ENCODE peak calls at places on chromosomes 11 and 22, in eight cellular contexts. U is neural crest cell, H is MCF 10A, V is lung, T is fibroblast of lung, Y is A549, J is stomach, K is neural progenitor cell. C is an unnamed sample.

GRCh38 chr11:115185931-115186330 is 318.3 kb downstream of the CADM1 start:
- DNase-seq in V (no peak), H (no peak), U (no peak), Y (no peak), T (no peak), K (no peak), J (no peak), C (no peak)

GRCh38 chr11:122036022-122036421 is 80.0 kb downstream of the BLID start:
- DNase-seq in T (peak), Y (no peak), J (no peak), K (no peak), U (no peak), H (no peak), V (no peak), C (no peak)

GRCh38 chr11:118870396-118871343 is 13.0 kb upstream of the CXCR5 start:
- DNase-seq in K (peak), T (peak), H (no peak), J (no peak), V (peak), U (peak), Y (no peak), C (peak)

GRCh38 chr11:3195251-3196160 is 23.1 kb downstream of the MRGPRG start:
- DNase-seq in V (no peak), K (no peak), J (no peak), Y (no peak), T (peak), H (peak), U (no peak), C (peak)

GRCh38 chr11:35584321-35584720 is 33.9 kb upstream of the FJX1 start:
- DNase-seq in K (no peak), Y (no peak), J (no peak), U (no peak), V (no peak), H (peak), T (peak), C (no peak)

GRCh38 chr11:96122601-96123044 is 198.7 kb upstream of the MTMR2 start:
- DNase-seq in H (peak), U (no peak), V (no peak), T (peak), Y (no peak), K (no peak), J (no peak), C (no peak)

GRCh38 chr11:79198203-79198897 is 242.5 kb downstream of the TENM4 start:
- DNase-seq in V (no peak), U (no peak), K (no peak), T (no peak), J (no peak), H (no peak), Y (no peak), C (no peak)

GRCh38 chr11:83677730-83678129 is 391.6 kb upstream of the CCDC90B start:
- DNase-seq in J (no peak), V (no peak), H (no peak), U (no peak), Y (no peak), T (no peak), K (no peak), C (no peak)

GRCh38 chr11:117856252-117856651 is 20.2 kb downstream of the FXYD6 start:
- DNase-seq in V (no peak), K (no peak), U (no peak), H (no peak), J (peak), T (no peak), Y (no peak), C (no peak)

GRCh38 chr11:47176328-47177228 is at the start of gene ARFGAP2:
- DNase-seq in V (peak), H (peak), J (peak), Y (peak), K (peak), T (peak), U (peak), C (peak)

GRCh38 chr11:129836979-129837378 is 21.3 kb downstream of the TMEM45B start:
- DNase-seq in H (no peak), V (no peak), J (no peak), Y (no peak), T (no peak), U (no peak), K (no peak), C (no peak)

GRCh38 chr11:70530010-70530409 is 131.7 kb downstream of the CTTN start:
- DNase-seq in H (no peak), J (no peak), T (no peak), Y (no peak), K (no peak), V (no peak), U (no peak), C (no peak)

GRCh38 chr11:103830205-103830604 is 206.2 kb upstream of the DDI1 start:
- DNase-seq in H (no peak), U (no peak), K (no peak), V (no peak), T (no peak), Y (no peak), J (no peak), C (no peak)

GRCh38 chr11:19905280-19905853 is 192.7 kb downstream of the NAV2 start:
- DNase-seq in U (no peak), J (no peak), V (no peak), K (peak), Y (peak), T (peak), H (peak), C (peak)

GRCh38 chr11:8079111-8079675 is 1.8 kb upstream of the TUB start:
- DNase-seq in H (no peak), Y (no peak), T (no peak), U (no peak), V (no peak), K (no peak), J (no peak), C (no peak)

GRCh38 chr22:22075382-22076163 is 93.0 kb upstream of the TOP3B start:
- DNase-seq in V (no peak), T (no peak), Y (no peak), H (no peak), J (no peak), K (no peak), U (no peak), C (no peak)

GRCh38 chr11:27720277-27720830 is 20.1 kb upstream of the BDNF start:
- DNase-seq in U (peak), H (peak), J (no peak), Y (peak), T (peak), V (no peak), K (peak), C (peak)

GRCh38 chr22:20183823-20184222 is 33.0 kb upstream of the CCDC188 start:
- DNase-seq in U (no peak), K (no peak), V (no peak), J (no peak), Y (no peak), H (no peak), T (no peak), C (no peak)

GRCh38 chr11:3857628-3858027 is 2.2 kb downstream of the STIM1 start:
- DNase-seq in T (no peak), H (no peak), U (no peak), K (no peak), V (no peak), Y (no peak), J (no peak), C (no peak)

GRCh38 chr11:11081273-11081672 is 223.4 kb upstream of the ZBED5 start:
- DNase-seq in Y (no peak), K (no peak), T (no peak), H (no peak), U (no peak), V (no peak), J (no peak), C (peak)

GRCh38 chr11:129846508-129847335 is 31.1 kb downstream of the TMEM45B start:
- DNase-seq in V (no peak), J (no peak), H (peak), T (peak), U (no peak), K (no peak), Y (no peak), C (no peak)

GRCh38 chr22:45878051-45878764 is 98.8 kb downstream of the WNT7B start:
- DNase-seq in T (no peak), K (peak), Y (no peak), V (no peak), H (no peak), U (no peak), J (no peak), C (no peak)

GRCh38 chr11:63761173-63761572 is 7.4 kb downstream of the ZFTA start:
- DNase-seq in H (no peak), U (peak), Y (no peak), K (peak), V (no peak), J (no peak), T (no peak), C (peak)

GRCh38 chr11:105466582-105467228 is 143.2 kb upstream of the GRIA4 start:
- DNase-seq in J (no peak), V (no peak), Y (no peak), K (no peak), H (peak), U (no peak), T (peak), C (no peak)

GRCh38 chr11:69333149-69333710 is 39.3 kb downstream of the MYEOV start:
- DNase-seq in H (no peak), J (peak), Y (no peak), K (no peak), V (no peak), U (no peak), T (no peak), C (no peak)

GRCh38 chr11:57324154-57324885 is 432 bp downstream of the TNKS1BP1 start:
- DNase-seq in H (peak), J (peak), V (peak), T (peak), U (peak), Y (peak), K (peak), C (peak)

GRCh38 chr11:57321388-57321995 is 3.3 kb downstream of the TNKS1BP1 start:
- DNase-seq in V (no peak), Y (peak), U (no peak), T (no peak), K (no peak), J (peak), H (peak), C (no peak)

GRCh38 chr11:57321996-57322880 is 2.5 kb downstream of the TNKS1BP1 start:
- DNase-seq in K (peak), H (peak), J (peak), U (peak), T (peak), V (peak), Y (peak), C (peak)

GRCh38 chr11:57323503-57324153 is 1.1 kb downstream of the TNKS1BP1 start:
- DNase-seq in U (no peak), J (no peak), T (peak), Y (peak), V (no peak), H (no peak), K (no peak), C (no peak)

DNA sequence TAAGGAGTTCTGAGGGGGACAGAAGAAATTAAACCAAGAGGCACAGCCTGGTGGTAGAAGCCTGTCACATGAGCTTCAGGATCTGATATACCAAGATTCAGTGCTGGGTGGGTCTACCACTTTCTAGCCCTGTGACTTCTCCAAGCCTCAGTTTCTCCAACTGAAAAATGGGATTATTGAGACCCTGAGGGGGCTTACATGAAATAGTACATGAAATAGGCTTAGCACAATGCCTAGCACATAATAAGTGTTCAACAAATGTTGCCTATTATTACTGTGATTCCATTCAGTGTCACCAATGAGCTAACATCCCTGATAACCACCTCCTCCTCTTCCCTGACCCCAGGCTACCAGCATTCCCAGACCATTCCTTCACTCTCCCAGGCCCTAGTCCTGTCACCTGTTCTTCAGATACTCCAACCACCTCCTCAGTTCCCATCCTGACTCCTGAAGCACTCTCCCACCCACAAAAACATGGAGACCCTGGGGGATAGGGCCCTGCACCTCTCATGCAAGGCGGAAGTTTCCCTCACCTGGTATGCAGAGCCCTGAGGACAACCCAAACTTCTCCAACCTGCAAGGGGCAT is 1.8 kb downstream of the TNKS1BP1 start:
- DNase-seq in U (no peak), V (no peak), K (no peak), Y (no peak), J (no peak), T (peak), H (no peak), C (no peak)
- TF ChIP-seq CTCF in U (no peak), V (no peak), K (no peak), Y (no peak), J (no peak), T (no peak), H (no peak), C (no peak)

GRCh38 chr22:31122196-31122531 is 602 bp upstream of the INPP5J start:
- DNase-seq in Y (no peak), V (no peak), J (no peak), T (no peak), K (no peak), U (no peak), H (no peak), C (no peak)

GRCh38 chr22:31120230-31120629 is 2.5 kb upstream of the INPP5J start:
- DNase-seq in V (no peak), K (no peak), Y (no peak), T (no peak), J (no peak), U (no peak), H (no peak), C (no peak)

GRCh38 chr22:31122532-31123291 is at the start of gene INPP5J:
- DNase-seq in J (peak), H (peak), U (peak), Y (peak), K (peak), V (peak), T (peak), C (peak)

GRCh38 chr22:31120642-31121041 is 2.1 kb upstream of the INPP5J start:
- DNase-seq in Y (no peak), V (no peak), U (no peak), K (no peak), J (no peak), T (no peak), H (no peak), C (no peak)

DNA sequence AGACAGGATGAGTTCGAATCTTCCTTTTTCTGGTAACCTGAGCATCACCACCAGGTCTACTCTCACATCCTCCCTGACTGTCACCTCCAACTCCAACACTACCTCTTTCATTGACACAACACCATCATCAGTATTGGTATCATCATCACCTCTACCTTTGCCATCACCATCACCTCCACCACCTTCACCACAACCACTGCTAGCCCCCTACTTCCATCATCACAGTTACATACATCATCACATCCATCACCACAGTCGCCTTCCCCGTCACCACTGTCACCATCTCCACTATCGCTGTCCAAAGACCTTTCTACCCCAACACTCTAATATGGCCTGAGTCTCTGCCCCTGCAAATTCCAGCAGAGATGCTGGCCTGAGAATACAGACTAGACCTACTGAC is 1.4 kb upstream of the INPP5J start:
- DNase-seq in T (no peak), V (no peak), K (no peak), U (no peak), H (no peak), J (no peak), Y (no peak), C (no peak)
- TF ChIP-seq CTCF in T (no peak), V (no peak), K (no peak), U (no peak), H (no peak), J (no peak), Y (no peak), C (no peak)

GRCh38 chr11:29435421-29435820 is 581.4 kb downstream of the KCNA4 start:
- DNase-seq in J (no peak), T (peak), H (peak), K (no peak), Y (no peak), U (no peak), V (no peak), C (no peak)

GRCh38 chr11:29438815-29439214 is 578.0 kb downstream of the KCNA4 start:
- DNase-seq in K (no peak), H (no peak), J (no peak), T (no peak), Y (no peak), U (no peak), V (no peak), C (no peak)

GRCh38 chr11:29432719-29433325 is 584.0 kb downstream of the KCNA4 start:
- DNase-seq in T (no peak), U (peak), K (peak), Y (peak), V (no peak), H (peak), J (no peak), C (peak)
- TF ChIP-seq CTCF in T (peak), U (peak), K (peak), Y (peak), V (no peak), H (peak), J (no peak), C (peak)

DNA sequence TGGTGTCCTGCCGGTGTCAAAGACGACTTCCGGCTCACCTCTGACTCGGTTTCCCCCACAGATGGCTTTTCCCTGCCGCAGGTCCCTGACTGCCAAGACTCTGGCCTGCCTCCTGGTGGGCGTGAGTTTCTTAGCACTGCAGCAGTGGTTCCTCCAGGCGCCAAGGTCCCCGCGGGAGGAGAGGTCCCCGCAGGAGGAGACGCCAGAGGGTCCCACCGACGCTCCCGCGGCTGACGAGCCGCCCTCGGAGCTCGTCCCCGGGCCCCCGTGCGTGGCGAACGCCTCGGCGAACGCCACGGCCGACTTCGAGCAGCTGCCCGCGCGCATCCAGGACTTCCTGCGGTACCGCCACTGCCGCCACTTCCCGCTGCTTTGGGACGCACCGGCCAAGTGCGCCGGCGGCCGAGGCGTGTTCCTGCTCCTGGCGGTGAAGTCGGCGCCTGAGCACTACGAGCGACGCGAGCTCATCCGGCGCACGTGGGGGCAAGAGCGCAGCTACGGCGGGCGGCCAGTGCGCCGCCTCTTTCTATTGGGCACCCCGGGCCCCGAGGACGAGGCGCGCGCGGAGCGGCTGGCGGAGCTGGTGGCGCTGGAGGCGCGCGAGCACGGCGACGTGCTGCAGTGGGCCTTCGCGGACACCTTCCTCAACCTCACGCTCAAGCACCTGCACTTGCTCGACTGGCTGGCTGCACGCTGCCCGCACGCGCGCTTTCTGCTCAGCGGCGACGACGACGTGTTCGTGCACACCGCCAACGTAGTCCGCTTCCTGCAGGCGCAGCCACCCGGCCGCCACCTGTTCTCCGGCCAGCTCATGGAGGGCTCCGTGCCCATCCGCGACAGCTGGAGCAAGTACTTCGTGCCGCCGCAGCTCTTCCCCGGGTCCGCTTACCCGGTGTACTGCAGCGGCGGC is 5.5 kb downstream of the B3GNT6 start:
- DNase-seq in U (peak), J (no peak), H (no peak), T (peak), Y (no peak), V (no peak), K (peak), C (peak)
- TF ChIP-seq CTCF in U (peak), J (no peak), H (no peak), T (peak), Y (peak), V (no peak), K (peak), C (peak)